ENCODE peak calls at places on chromosomes 1 and 21, in nine cellular contexts. One of them, this sample, is unnamed.

GRCh38 chr1:39230261-39231190 is 26.0 kb downstream of the MACF1 start:
- DNase-seq in esophagus squamous epithelium: no peak
- DNase-seq in transverse colon: peak; percentile 19
- DNase-seq in breast epithelium: no peak
- DNase-seq in sigmoid colon: no peak
- DNase-seq in NB4: peak; percentile 53
- DNase-seq in IMR-90: no peak
- DNase-seq in heart left ventricle: no peak
- DNase-seq in body of pancreas: no peak
- DNase-seq in this sample: peak; percentile 35

GRCh38 chr21:35508389-35508888 is 459.3 kb upstream of the RUNX1 start:
- DNase-seq in esophagus squamous epithelium: no peak
- DNase-seq in breast epithelium: no peak
- DNase-seq in sigmoid colon: peak; percentile 79
- DNase-seq in IMR-90: peak; percentile 65
- DNase-seq in heart left ventricle: peak; percentile 66
- DNase-seq in NB4: peak; percentile 98
- DNase-seq in transverse colon: peak; percentile 50
- DNase-seq in body of pancreas: no peak
- DNase-seq in this sample: peak; percentile 21

GRCh38 chr1:6601865-6602668 is 602 bp downstream of the KLHL21 start:
- DNase-seq in sigmoid colon: peak; percentile 82
- DNase-seq in esophagus squamous epithelium: no peak
- DNase-seq in breast epithelium: no peak
- DNase-seq in transverse colon: peak; percentile 42
- DNase-seq in body of pancreas: peak; percentile 72
- DNase-seq in NB4: peak; percentile 56
- DNase-seq in heart left ventricle: peak; percentile 67
- DNase-seq in IMR-90: peak; percentile 59
- DNase-seq in this sample: no peak

GRCh38 chr1:201721131-201722049 is 107.6 kb upstream of the IPO9 start:
- DNase-seq in sigmoid colon: peak; percentile 82
- DNase-seq in IMR-90: peak; percentile 83
- DNase-seq in NB4: no peak
- DNase-seq in transverse colon: no peak
- DNase-seq in body of pancreas: no peak
- DNase-seq in heart left ventricle: no peak
- DNase-seq in breast epithelium: no peak
- DNase-seq in esophagus squamous epithelium: no peak
- DNase-seq in this sample: no peak

GRCh38 chr21:34072145-34073031 is 990 bp upstream of the MRPS6 start:
- DNase-seq in body of pancreas: peak; percentile 84
- DNase-seq in heart left ventricle: peak; percentile 57
- DNase-seq in esophagus squamous epithelium: no peak
- DNase-seq in sigmoid colon: peak; percentile 79
- DNase-seq in IMR-90: no peak
- DNase-seq in breast epithelium: no peak
- DNase-seq in NB4: no peak
- DNase-seq in transverse colon: no peak
- DNase-seq in this sample: no peak

GRCh38 chr1:3922851-3923250 is 22.8 kb upstream of the C1orf174 start:
- DNase-seq in sigmoid colon: no peak
- DNase-seq in NB4: no peak
- DNase-seq in body of pancreas: no peak
- DNase-seq in breast epithelium: no peak
- DNase-seq in heart left ventricle: peak; percentile 3
- DNase-seq in esophagus squamous epithelium: no peak
- DNase-seq in transverse colon: no peak
- DNase-seq in IMR-90: no peak
- DNase-seq in this sample: no peak

GRCh38 chr1:204721378-204722041 is 36.0 kb upstream of the LRRN2 start:
- DNase-seq in heart left ventricle: no peak
- DNase-seq in breast epithelium: no peak
- DNase-seq in NB4: no peak
- DNase-seq in sigmoid colon: peak; percentile 9
- DNase-seq in esophagus squamous epithelium: no peak
- DNase-seq in transverse colon: no peak
- DNase-seq in body of pancreas: no peak
- DNase-seq in IMR-90: no peak
- DNase-seq in this sample: no peak

GRCh38 chr21:46243325-46243724 is 14.8 kb upstream of the LSS start:
- DNase-seq in breast epithelium: no peak
- DNase-seq in body of pancreas: no peak
- DNase-seq in sigmoid colon: peak; percentile 59
- DNase-seq in IMR-90: no peak
- DNase-seq in NB4: peak; percentile 53
- DNase-seq in transverse colon: no peak
- DNase-seq in esophagus squamous epithelium: no peak
- DNase-seq in heart left ventricle: no peak
- DNase-seq in this sample: no peak

GRCh38 chr1:172778461-172779455 is 119.9 kb downstream of the FASLG start:
- DNase-seq in sigmoid colon: no peak
- DNase-seq in breast epithelium: no peak
- DNase-seq in NB4: no peak
- DNase-seq in IMR-90: no peak
- DNase-seq in transverse colon: no peak
- DNase-seq in heart left ventricle: no peak
- DNase-seq in esophagus squamous epithelium: no peak
- DNase-seq in body of pancreas: no peak
- DNase-seq in this sample: no peak

GRCh38 chr1:46220808-46221207 is 17.7 kb downstream of the LURAP1 start:
- DNase-seq in esophagus squamous epithelium: no peak
- DNase-seq in sigmoid colon: no peak
- DNase-seq in transverse colon: no peak
- DNase-seq in NB4: no peak
- DNase-seq in heart left ventricle: no peak
- DNase-seq in breast epithelium: no peak
- DNase-seq in IMR-90: no peak
- DNase-seq in body of pancreas: no peak
- DNase-seq in this sample: no peak

GRCh38 chr21:40373760-40374159 is 473.2 kb downstream of the DSCAM start:
- DNase-seq in NB4: no peak
- DNase-seq in body of pancreas: no peak
- DNase-seq in IMR-90: no peak
- DNase-seq in heart left ventricle: no peak
- DNase-seq in sigmoid colon: no peak
- DNase-seq in esophagus squamous epithelium: no peak
- DNase-seq in breast epithelium: no peak
- DNase-seq in transverse colon: no peak
- DNase-seq in this sample: no peak

GRCh38 chr1:246647513-246647912 is 76.7 kb upstream of the SCCPDH start:
- DNase-seq in heart left ventricle: no peak
- DNase-seq in transverse colon: no peak
- DNase-seq in esophagus squamous epithelium: no peak
- DNase-seq in IMR-90: peak; percentile 60
- DNase-seq in breast epithelium: no peak
- DNase-seq in sigmoid colon: no peak
- DNase-seq in NB4: no peak
- DNase-seq in body of pancreas: no peak
- DNase-seq in this sample: no peak

GRCh38 chr1:29033829-29034466 is 89.8 kb downstream of the TMEM200B start:
- DNase-seq in breast epithelium: no peak
- DNase-seq in sigmoid colon: no peak
- DNase-seq in esophagus squamous epithelium: no peak
- DNase-seq in body of pancreas: no peak
- DNase-seq in transverse colon: no peak
- DNase-seq in IMR-90: peak; percentile 56
- DNase-seq in NB4: peak; percentile 54
- DNase-seq in heart left ventricle: no peak
- DNase-seq in this sample: no peak

GRCh38 chr21:39385299-39386145 is 36.6 kb upstream of the HMGN1 start:
- DNase-seq in heart left ventricle: peak; percentile 89
- DNase-seq in esophagus squamous epithelium: no peak
- DNase-seq in breast epithelium: peak; percentile 70
- DNase-seq in IMR-90: peak; percentile 75
- DNase-seq in body of pancreas: peak; percentile 98
- DNase-seq in NB4: peak; percentile 90
- DNase-seq in transverse colon: peak; percentile 90
- DNase-seq in sigmoid colon: peak; percentile 93
- DNase-seq in this sample: no peak

GRCh38 chr1:151457911-151458882 is 1.1 kb downstream of the POGZ start:
- DNase-seq in breast epithelium: no peak
- DNase-seq in IMR-90: peak; percentile 87
- DNase-seq in NB4: peak; percentile 81
- DNase-seq in esophagus squamous epithelium: no peak
- DNase-seq in heart left ventricle: peak; percentile 73
- DNase-seq in transverse colon: peak; percentile 66
- DNase-seq in sigmoid colon: peak; percentile 88
- DNase-seq in body of pancreas: peak; percentile 60
- DNase-seq in this sample: peak; percentile 89

GRCh38 chr1:182413969-182414368 is 13.5 kb upstream of the TEDDM1 start:
- DNase-seq in esophagus squamous epithelium: no peak
- DNase-seq in sigmoid colon: no peak
- DNase-seq in NB4: no peak
- DNase-seq in transverse colon: no peak
- DNase-seq in breast epithelium: no peak
- DNase-seq in body of pancreas: no peak
- DNase-seq in heart left ventricle: no peak
- DNase-seq in IMR-90: no peak
- DNase-seq in this sample: no peak

GRCh38 chr1:182418929-182419328 is 18.5 kb upstream of the TEDDM1 start:
- DNase-seq in transverse colon: no peak
- DNase-seq in NB4: no peak
- DNase-seq in IMR-90: no peak
- DNase-seq in body of pancreas: no peak
- DNase-seq in breast epithelium: no peak
- DNase-seq in esophagus squamous epithelium: no peak
- DNase-seq in sigmoid colon: no peak
- DNase-seq in heart left ventricle: no peak
- DNase-seq in this sample: no peak

GRCh38 chr1:182410620-182411273 is 10.3 kb upstream of the TEDDM1 start:
- DNase-seq in sigmoid colon: no peak
- DNase-seq in IMR-90: no peak
- DNase-seq in heart left ventricle: no peak
- DNase-seq in esophagus squamous epithelium: no peak
- DNase-seq in breast epithelium: no peak
- DNase-seq in transverse colon: no peak
- DNase-seq in body of pancreas: peak; percentile 53
- DNase-seq in NB4: peak; percentile 79
- DNase-seq in this sample: no peak

GRCh38 chr1:182413486-182413885 is 13.0 kb upstream of the TEDDM1 start:
- DNase-seq in sigmoid colon: no peak
- DNase-seq in IMR-90: no peak
- DNase-seq in transverse colon: no peak
- DNase-seq in breast epithelium: no peak
- DNase-seq in esophagus squamous epithelium: no peak
- DNase-seq in heart left ventricle: no peak
- DNase-seq in body of pancreas: no peak
- DNase-seq in NB4: no peak
- DNase-seq in this sample: no peak

DNA sequence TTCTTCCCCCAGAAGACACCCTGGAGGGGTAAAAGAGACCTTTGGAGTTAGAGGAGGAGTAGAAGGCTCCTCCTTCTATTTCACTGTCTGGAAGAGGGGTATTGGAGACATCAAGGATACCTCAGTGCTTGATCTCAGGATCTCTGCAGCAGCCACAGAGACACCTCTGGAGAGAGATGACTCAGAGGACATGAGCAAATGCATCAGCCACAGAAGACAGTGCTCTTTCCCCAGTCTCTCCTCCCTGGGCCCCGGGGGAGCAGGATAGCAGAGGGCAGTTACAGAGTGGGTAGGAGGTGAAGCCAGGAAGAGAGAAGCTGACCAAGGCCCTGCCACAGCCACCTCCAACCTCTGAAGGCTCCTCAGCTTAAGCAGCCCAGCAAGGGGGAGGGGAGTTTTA is 15.3 kb upstream of the TEDDM1 start:
- DNase-seq in body of pancreas: no peak
- DNase-seq in sigmoid colon: no peak
- DNase-seq in transverse colon: no peak
- DNase-seq in NB4: peak; percentile 61
- DNase-seq in esophagus squamous epithelium: no peak
- DNase-seq in heart left ventricle: no peak
- DNase-seq in IMR-90: no peak
- DNase-seq in breast epithelium: no peak
- DNase-seq in this sample: no peak
- TF ChIP-seq POLR2A in body of pancreas: no peak
- TF ChIP-seq POLR2A in sigmoid colon: no peak
- TF ChIP-seq POLR2A in transverse colon: no peak
- TF ChIP-seq POLR2A in NB4: no peak
- TF ChIP-seq POLR2A in esophagus squamous epithelium: no peak
- TF ChIP-seq POLR2A in heart left ventricle: no peak
- TF ChIP-seq POLR2A in IMR-90: no peak
- TF ChIP-seq POLR2A in breast epithelium: no peak
- TF ChIP-seq POLR2A in this sample: no peak

DNA sequence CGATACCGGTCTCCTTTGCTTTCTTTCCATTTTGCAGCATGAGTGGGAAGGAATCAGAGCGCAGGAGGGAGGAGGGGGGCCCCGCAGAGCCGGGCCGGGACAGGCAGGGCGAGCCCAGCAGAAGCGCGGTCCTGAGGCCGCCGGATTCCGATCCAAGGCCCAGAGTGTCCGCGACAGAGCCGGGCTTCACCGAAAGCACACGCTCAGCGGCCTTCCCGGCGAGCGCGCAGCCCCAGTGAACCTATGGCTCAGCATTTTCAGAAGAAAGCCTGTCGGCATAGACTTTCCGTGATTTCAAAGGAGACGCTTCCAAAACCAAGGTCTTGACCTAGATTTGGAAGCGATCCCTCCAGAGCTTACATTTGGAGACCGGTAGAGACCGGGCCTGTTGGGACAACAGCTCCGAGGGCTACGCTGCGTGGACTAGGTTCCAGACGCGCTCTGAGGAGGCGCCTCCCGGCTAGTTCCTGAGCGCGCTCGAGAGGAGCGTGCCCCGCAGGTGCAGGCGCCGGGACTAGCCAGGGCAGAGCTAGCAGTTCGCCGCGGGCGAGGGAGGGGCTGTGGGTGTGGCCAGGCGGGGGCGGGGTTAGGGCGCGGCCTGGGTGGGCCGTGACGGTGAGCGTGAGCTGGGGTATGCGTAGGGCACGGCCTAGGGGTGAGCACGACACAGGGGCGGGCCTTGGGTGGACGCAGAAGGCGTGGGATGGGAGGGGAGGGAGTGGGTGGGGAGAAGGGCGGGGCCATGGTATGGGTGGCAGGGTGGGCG is 27.8 kb upstream of the PRSS38 start:
- DNase-seq in NB4: peak; percentile 88
- DNase-seq in heart left ventricle: peak; percentile 92
- DNase-seq in transverse colon: peak; percentile 95
- DNase-seq in body of pancreas: peak; percentile 97
- DNase-seq in breast epithelium: peak; percentile 94
- DNase-seq in sigmoid colon: peak; percentile 97
- DNase-seq in IMR-90: peak; percentile 93
- DNase-seq in esophagus squamous epithelium: peak; percentile 74
- DNase-seq in this sample: peak; percentile 94
- TF ChIP-seq POLR2A in NB4: no peak
- TF ChIP-seq POLR2A in heart left ventricle: no peak
- TF ChIP-seq POLR2A in transverse colon: peak; percentile 77
- TF ChIP-seq POLR2A in body of pancreas: peak; percentile 66
- TF ChIP-seq POLR2A in breast epithelium: no peak
- TF ChIP-seq POLR2A in sigmoid colon: peak; percentile 28
- TF ChIP-seq POLR2A in IMR-90: no peak
- TF ChIP-seq POLR2A in esophagus squamous epithelium: no peak
- TF ChIP-seq POLR2A in this sample: peak; percentile 49

GRCh38 chr1:68276448-68276847 is 44.1 kb upstream of the WLS start:
- DNase-seq in esophagus squamous epithelium: no peak
- DNase-seq in IMR-90: no peak
- DNase-seq in heart left ventricle: no peak
- DNase-seq in transverse colon: no peak
- DNase-seq in NB4: no peak
- DNase-seq in body of pancreas: no peak
- DNase-seq in breast epithelium: no peak
- DNase-seq in sigmoid colon: no peak
- DNase-seq in this sample: no peak
- TF ChIP-seq POLR2A in esophagus squamous epithelium: no peak
- TF ChIP-seq POLR2A in IMR-90: no peak
- TF ChIP-seq POLR2A in heart left ventricle: no peak
- TF ChIP-seq POLR2A in transverse colon: no peak
- TF ChIP-seq POLR2A in NB4: no peak
- TF ChIP-seq POLR2A in body of pancreas: no peak
- TF ChIP-seq POLR2A in breast epithelium: no peak
- TF ChIP-seq POLR2A in sigmoid colon: no peak
- TF ChIP-seq POLR2A in this sample: no peak

GRCh38 chr1:10663668-10664035 is 132.8 kb downstream of the CASZ1 start:
- DNase-seq in sigmoid colon: peak; percentile 93
- DNase-seq in body of pancreas: peak; percentile 66
- DNase-seq in NB4: no peak
- DNase-seq in heart left ventricle: peak; percentile 74
- DNase-seq in transverse colon: peak; percentile 34
- DNase-seq in breast epithelium: no peak
- DNase-seq in esophagus squamous epithelium: no peak
- DNase-seq in IMR-90: peak; percentile 10
- DNase-seq in this sample: no peak
- TF ChIP-seq POLR2A in sigmoid colon: peak; percentile 80
- TF ChIP-seq POLR2A in body of pancreas: no peak
- TF ChIP-seq POLR2A in NB4: no peak
- TF ChIP-seq POLR2A in heart left ventricle: peak; percentile 34
- TF ChIP-seq POLR2A in transverse colon: no peak
- TF ChIP-seq POLR2A in breast epithelium: no peak
- TF ChIP-seq POLR2A in esophagus squamous epithelium: no peak
- TF ChIP-seq POLR2A in IMR-90: no peak
- TF ChIP-seq POLR2A in this sample: no peak

This sample was measured in H54.